ENCODE peak calls at places on chromosomes 2 and 18, in seven cellular contexts. P is IMR-90, W is H9, E is trophoblast cell, X is mesendoderm, K is mesenchymal stem cell, G is H1. J is an unnamed sample.

GRCh38 chr2:48483506-48483905 is 46.4 kb upstream of the STON1 start:
- DNase-seq in P (peak), W (no peak), E (no peak), X (no peak), K (no peak), G (no peak), J (no peak)

GRCh38 chr2:129369437-129369836 is 610.0 kb upstream of the RAB6C start:
- DNase-seq in P (no peak), W (no peak), E (no peak), X (no peak), K (no peak), G (no peak), J (no peak)

GRCh38 chr18:49094136-49094535 is 143.4 kb upstream of the SMAD7 start:
- DNase-seq in P (peak), W (no peak), E (no peak), X (peak), K (peak), G (no peak), J (no peak)

GRCh38 chr18:56953444-56953843 is 193.4 kb upstream of the BOD1L2 start:
- DNase-seq in P (no peak), W (no peak), E (no peak), X (no peak), K (no peak), G (no peak), J (no peak)

GRCh38 chr18:63850010-63850409 is 37.5 kb upstream of the SERPINB2 start:
- DNase-seq in P (peak), W (peak), E (peak), X (peak), K (peak), G (peak), J (peak)

GRCh38 chr18:49566217-49566616 is 4.4 kb downstream of the LIPG start:
- DNase-seq in P (no peak), W (no peak), E (no peak), X (no peak), K (no peak), G (no peak), J (no peak)

GRCh38 chr18:76168206-76168605 is 326.8 kb downstream of the ZNF516 start:
- DNase-seq in P (no peak), W (no peak), E (no peak), X (no peak), K (no peak), G (no peak), J (no peak)

GRCh38 chr2:132270981-132271546 is 109.3 kb upstream of the ANKRD30BL start:
- DNase-seq in P (no peak), W (no peak), E (no peak), X (no peak), K (no peak), G (no peak), J (no peak)

GRCh38 chr18:76491801-76492668 is 3.0 kb downstream of the ZNF516 start:
- DNase-seq in P (peak), W (peak), E (peak), X (peak), K (peak), G (no peak), J (peak)

GRCh38 chr2:68169308-68169707 is 11.6 kb downstream of the PNO1 start:
- DNase-seq in P (no peak), W (no peak), E (no peak), X (peak), K (no peak), G (no peak), J (no peak)

GRCh38 chr2:168694876-168695275 is 107.6 kb upstream of the NOSTRIN start:
- DNase-seq in P (no peak), W (no peak), E (no peak), X (no peak), K (no peak), G (no peak), J (no peak)

GRCh38 chr2:72893594-72894319 is 6.5 kb downstream of the SPR start:
- DNase-seq in P (peak), W (peak), E (peak), X (peak), K (peak), G (no peak), J (no peak)

GRCh38 chr2:28274911-28275685 is 117.6 kb upstream of the FOSL2 start:
- DNase-seq in P (peak), W (peak), E (peak), X (peak), K (peak), G (peak), J (no peak)

GRCh38 chr2:133303150-133303549 is 265.1 kb downstream of the NCKAP5 start:
- DNase-seq in P (peak), W (no peak), E (no peak), X (no peak), K (peak), G (no peak), J (no peak)

GRCh38 chr2:28621172-28622100 is 125.6 kb downstream of the PLB1 start:
- DNase-seq in P (peak), W (peak), E (peak), X (peak), K (peak), G (no peak), J (peak)

GRCh38 chr18:5294113-5294617 is 1.4 kb downstream of the ZBTB14 start:
- DNase-seq in P (peak), W (no peak), E (no peak), X (no peak), K (no peak), G (no peak), J (no peak)

GRCh38 chr2:84515788-84516187 is 510 bp upstream of the DNAH6 start:
- DNase-seq in P (no peak), W (no peak), E (no peak), X (no peak), K (no peak), G (no peak), J (no peak)

GRCh38 chr18:62715439-62715792 is at the start of gene PHLPP1:
- DNase-seq in P (no peak), W (no peak), E (no peak), X (no peak), K (no peak), G (no peak), J (no peak)

GRCh38 chr2:62485780-62486765 is 19.9 kb downstream of the TMEM17 start:
- DNase-seq in P (peak), W (no peak), E (peak), X (no peak), K (peak), G (no peak), J (no peak)

GRCh38 chr2:28445448-28446258 is 50.2 kb upstream of the PLB1 start:
- DNase-seq in P (peak), W (no peak), E (peak), X (peak), K (peak), G (no peak), J (no peak)

GRCh38 chr2:44075536-44075935 is 79.7 kb upstream of the LRPPRC start:
- DNase-seq in P (peak), W (no peak), E (no peak), X (no peak), K (peak), G (no peak), J (no peak)

GRCh38 chr2:173872714-173873113 is 92.5 kb downstream of the SP3 start:
- DNase-seq in P (no peak), W (no peak), E (peak), X (no peak), K (no peak), G (no peak), J (no peak)

GRCh38 chr2:127891806-127892205 is 6.0 kb upstream of the AMMECR1L start:
- DNase-seq in P (no peak), W (peak), E (no peak), X (peak), K (no peak), G (no peak), J (no peak)

GRCh38 chr2:127888772-127889171 is 3.0 kb upstream of the AMMECR1L start:
- DNase-seq in P (no peak), W (no peak), E (peak), X (no peak), K (no peak), G (no peak), J (no peak)

GRCh38 chr2:127893033-127893432 is 7.3 kb upstream of the AMMECR1L start:
- DNase-seq in P (no peak), W (peak), E (peak), X (no peak), K (no peak), G (no peak), J (no peak)

GRCh38 chr2:127884436-127884835 is 1.3 kb downstream of the AMMECR1L start:
- DNase-seq in P (peak), W (no peak), E (no peak), X (no peak), K (peak), G (no peak), J (no peak)

DNA sequence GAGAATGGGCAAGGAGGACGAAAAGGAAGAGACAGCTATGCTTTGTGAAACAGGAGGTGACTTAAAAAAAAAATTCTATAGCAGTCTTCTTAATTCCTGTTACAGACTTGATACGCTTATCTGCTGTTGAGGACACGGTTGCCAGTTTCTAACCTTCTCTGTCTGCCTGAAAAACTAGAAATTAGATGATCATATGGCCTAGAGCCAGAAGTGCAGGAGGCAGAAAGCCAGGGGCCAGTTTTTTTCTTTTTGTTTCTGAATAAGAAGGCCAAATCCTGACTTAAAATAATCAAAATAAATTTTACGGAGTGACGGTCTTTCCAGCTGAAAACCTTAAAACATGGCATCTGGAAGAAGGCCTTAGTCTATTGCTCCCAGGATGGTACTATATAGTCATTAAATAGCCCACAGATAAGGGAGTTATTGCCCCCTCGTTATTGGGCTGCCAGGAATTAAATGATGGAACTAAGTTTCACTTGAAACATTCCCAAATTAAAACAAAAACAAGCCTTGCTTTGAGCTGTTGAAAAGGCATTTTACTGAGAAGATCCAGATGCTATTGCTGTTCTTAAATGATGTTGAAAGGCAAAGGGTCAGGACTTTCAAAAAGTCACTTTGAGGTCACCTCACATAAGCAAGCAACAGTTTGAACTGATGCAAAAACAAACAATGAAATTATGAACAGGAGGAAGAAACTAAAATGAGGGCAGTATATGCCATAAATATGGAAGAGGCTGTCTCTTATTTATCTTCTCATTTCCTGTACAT is 1.9 kb upstream of the AMMECR1L start:
- DNase-seq in P (no peak), W (no peak), E (no peak), X (no peak), K (peak), G (no peak), J (no peak)
- H3K27ac ChIP-seq in P (peak), W (no peak), E (no peak), X (no peak), K (peak), G (no peak), J (no peak)

DNA sequence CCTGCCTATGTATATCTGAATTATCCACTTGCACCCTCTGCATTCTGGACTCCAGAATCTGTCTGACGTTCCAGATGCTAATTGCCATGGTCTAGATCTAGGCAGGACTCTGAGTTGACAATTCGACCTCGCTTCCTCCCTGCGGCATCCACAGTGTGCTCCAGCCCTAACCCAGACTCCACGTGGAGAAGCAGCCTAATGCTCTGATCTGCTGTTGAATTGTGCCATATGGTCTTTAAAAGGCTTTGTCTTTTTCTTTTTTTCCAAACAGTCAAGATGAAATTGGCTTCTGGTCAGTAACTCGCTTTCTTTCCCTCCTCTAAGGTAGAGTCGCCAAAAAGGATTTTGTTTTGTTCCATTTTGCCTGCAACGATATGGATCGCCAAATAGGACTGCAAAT is 752.6 kb upstream of the ID2 start:
- DNase-seq in P (no peak), W (no peak), E (no peak), X (no peak), K (no peak), G (no peak), J (no peak)
- H2BK5ac ChIP-seq in P (no peak), W (no peak), E (no peak), X (no peak), K (no peak), G (no peak), J (no peak)

GRCh38 chr2:240642806-240643092 is 17.5 kb downstream of the GPR35 start:
- DNase-seq in P (no peak), W (no peak), E (no peak), X (no peak), K (no peak), G (no peak), J (no peak)

GRCh38 chr2:240642061-240642805 is 17.0 kb downstream of the GPR35 start:
- DNase-seq in P (no peak), W (no peak), E (no peak), X (no peak), K (no peak), G (no peak), J (no peak)

GRCh38 chr2:240644171-240644651 is 18.9 kb downstream of the GPR35 start:
- DNase-seq in P (no peak), W (peak), E (no peak), X (no peak), K (no peak), G (no peak), J (no peak)

GRCh38 chr2:240643811-240644150 is 18.5 kb downstream of the GPR35 start:
- DNase-seq in P (no peak), W (no peak), E (no peak), X (no peak), K (no peak), G (no peak), J (no peak)

DNA sequence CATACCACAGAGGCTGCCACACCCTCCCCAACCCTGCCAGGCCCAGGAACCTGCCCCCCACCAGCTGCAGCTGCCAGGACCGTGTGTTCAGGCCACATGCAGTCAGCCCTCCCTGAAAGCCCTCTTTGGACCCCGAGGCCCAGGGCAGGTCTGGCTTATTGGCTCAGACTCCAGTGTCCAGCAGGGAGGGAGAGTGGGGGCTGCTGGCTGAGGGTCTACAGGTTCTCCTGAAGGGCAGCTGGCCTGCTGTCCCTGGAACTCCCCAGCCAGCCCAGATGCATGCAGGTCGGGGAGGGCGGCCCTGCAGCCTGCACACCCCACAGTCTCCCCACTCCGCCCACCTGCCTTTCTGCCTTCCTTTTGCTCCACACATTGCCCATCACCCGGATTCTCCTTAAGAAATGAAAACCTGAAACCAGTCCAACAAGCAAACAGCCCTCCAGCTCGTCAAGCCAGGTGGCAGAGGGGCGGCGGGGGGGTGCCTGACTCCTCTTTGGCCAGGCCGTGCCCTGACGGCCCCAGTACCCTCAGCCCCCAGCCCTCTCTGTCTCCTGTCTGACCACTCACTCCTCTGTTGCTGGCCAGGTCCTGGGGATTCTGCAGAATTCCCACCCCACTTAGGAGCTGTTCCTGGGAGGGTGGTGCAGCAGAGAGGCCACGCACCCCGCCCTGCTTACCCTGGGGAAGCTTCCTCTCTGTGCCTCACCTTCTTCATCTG is 18.0 kb downstream of the GPR35 start:
- DNase-seq in P (no peak), W (peak), E (no peak), X (no peak), K (no peak), G (no peak), J (no peak)
- H3K27ac ChIP-seq in P (no peak), W (no peak), E (no peak), X (no peak), K (no peak), G (no peak), J (no peak)

DNA sequence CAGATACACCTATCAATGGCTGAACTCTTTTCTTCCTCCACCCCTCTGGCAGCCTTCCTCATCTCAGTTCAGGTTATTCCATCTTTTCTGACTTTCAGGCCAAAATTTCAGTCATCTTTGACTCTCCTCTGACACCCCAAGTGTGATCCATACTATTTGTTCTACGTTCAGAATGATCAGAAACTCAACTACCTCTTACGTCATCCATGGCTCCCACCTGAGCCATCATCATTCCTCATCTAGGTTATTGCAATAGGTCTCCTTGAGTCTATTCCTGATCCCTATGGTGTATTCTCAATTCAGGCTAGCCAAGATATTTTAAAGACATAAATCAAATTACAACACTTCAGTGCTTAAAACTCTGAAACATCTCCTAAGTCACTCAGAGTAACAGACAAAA is 589.7 kb downstream of the ERBB4 start:
- DNase-seq in P (no peak), W (no peak), E (no peak), X (no peak), K (no peak), G (no peak), J (no peak)
- H2BK5ac ChIP-seq in P (no peak), W (no peak), E (no peak), X (no peak), K (no peak), G (no peak), J (no peak)

GRCh38 chr2:42935692-42936631 is 143.6 kb upstream of the HAAO start:
- DNase-seq in P (no peak), W (no peak), E (peak), X (no peak), K (no peak), G (no peak), J (no peak)
- H3K27ac ChIP-seq in P (no peak), W (no peak), E (no peak), X (no peak), K (no peak), G (no peak), J (no peak)

GRCh38 chr2:2851316-2851715 is 520.2 kb upstream of the MYT1L start:
- DNase-seq in P (no peak), W (no peak), E (no peak), X (no peak), K (no peak), G (no peak), J (no peak)
- H2BK5ac ChIP-seq in P (no peak), W (no peak), E (no peak), X (no peak), K (no peak), G (no peak), J (peak)